ENCODE peak calls at places on chromosomes 3 and 15, in five cellular contexts. One of them, this sample, is unnamed.

GRCh38 chr3:52225452-52226228 is at the start of gene TLR9:
- DNase-seq in K562: no peak
- DNase-seq in HepG2: no peak
- DNase-seq in GM12878: peak; percentile 71
- DNase-seq in SK-N-SH: no peak
- DNase-seq in this sample: no peak

GRCh38 chr3:34155666-34156065 is 357.2 kb downstream of the PDCD6IP start:
- DNase-seq in K562: no peak
- DNase-seq in HepG2: no peak
- DNase-seq in GM12878: peak; percentile 45
- DNase-seq in SK-N-SH: no peak
- DNase-seq in this sample: no peak

GRCh38 chr3:38648024-38648658 is 1.3 kb downstream of the SCN5A start:
- DNase-seq in K562: no peak
- DNase-seq in HepG2: no peak
- DNase-seq in GM12878: no peak
- DNase-seq in SK-N-SH: peak; percentile 8
- DNase-seq in this sample: no peak

GRCh38 chr3:111610189-111610588 is 15.0 kb upstream of the ZBED2 start:
- DNase-seq in K562: no peak
- DNase-seq in HepG2: no peak
- DNase-seq in GM12878: peak; percentile 48
- DNase-seq in SK-N-SH: no peak
- DNase-seq in this sample: no peak

GRCh38 chr3:42161050-42161935 is 70.1 kb downstream of the TRAK1 start:
- DNase-seq in K562: no peak
- DNase-seq in HepG2: peak; percentile 25
- DNase-seq in GM12878: no peak
- DNase-seq in SK-N-SH: no peak
- DNase-seq in this sample: no peak

GRCh38 chr3:155326901-155327300 is 33.4 kb upstream of the STRIT1 start:
- DNase-seq in K562: no peak
- DNase-seq in HepG2: no peak
- DNase-seq in GM12878: no peak
- DNase-seq in SK-N-SH: no peak
- DNase-seq in this sample: no peak

GRCh38 chr15:81279621-81280051 is 44.3 kb downstream of the STARD5 start:
- DNase-seq in K562: no peak
- DNase-seq in HepG2: no peak
- DNase-seq in GM12878: no peak
- DNase-seq in SK-N-SH: no peak
- DNase-seq in this sample: no peak

GRCh38 chr3:42880183-42880582 is 4.5 kb upstream of the CYP8B1 start:
- DNase-seq in K562: no peak
- DNase-seq in HepG2: no peak
- DNase-seq in GM12878: no peak
- DNase-seq in SK-N-SH: no peak
- DNase-seq in this sample: no peak

GRCh38 chr15:100335335-100335999 is 6.3 kb downstream of the ADAMTS17 start:
- DNase-seq in K562: no peak
- DNase-seq in HepG2: no peak
- DNase-seq in GM12878: no peak
- DNase-seq in SK-N-SH: peak; percentile 85
- DNase-seq in this sample: no peak

GRCh38 chr15:80838012-80838411 is 58.8 kb downstream of the CEMIP start:
- DNase-seq in K562: no peak
- DNase-seq in HepG2: no peak
- DNase-seq in GM12878: no peak
- DNase-seq in SK-N-SH: no peak
- DNase-seq in this sample: no peak

GRCh38 chr3:8491246-8491645 is 10.4 kb upstream of the LMCD1 start:
- DNase-seq in K562: no peak
- DNase-seq in HepG2: no peak
- DNase-seq in GM12878: no peak
- DNase-seq in SK-N-SH: no peak
- DNase-seq in this sample: no peak

DNA sequence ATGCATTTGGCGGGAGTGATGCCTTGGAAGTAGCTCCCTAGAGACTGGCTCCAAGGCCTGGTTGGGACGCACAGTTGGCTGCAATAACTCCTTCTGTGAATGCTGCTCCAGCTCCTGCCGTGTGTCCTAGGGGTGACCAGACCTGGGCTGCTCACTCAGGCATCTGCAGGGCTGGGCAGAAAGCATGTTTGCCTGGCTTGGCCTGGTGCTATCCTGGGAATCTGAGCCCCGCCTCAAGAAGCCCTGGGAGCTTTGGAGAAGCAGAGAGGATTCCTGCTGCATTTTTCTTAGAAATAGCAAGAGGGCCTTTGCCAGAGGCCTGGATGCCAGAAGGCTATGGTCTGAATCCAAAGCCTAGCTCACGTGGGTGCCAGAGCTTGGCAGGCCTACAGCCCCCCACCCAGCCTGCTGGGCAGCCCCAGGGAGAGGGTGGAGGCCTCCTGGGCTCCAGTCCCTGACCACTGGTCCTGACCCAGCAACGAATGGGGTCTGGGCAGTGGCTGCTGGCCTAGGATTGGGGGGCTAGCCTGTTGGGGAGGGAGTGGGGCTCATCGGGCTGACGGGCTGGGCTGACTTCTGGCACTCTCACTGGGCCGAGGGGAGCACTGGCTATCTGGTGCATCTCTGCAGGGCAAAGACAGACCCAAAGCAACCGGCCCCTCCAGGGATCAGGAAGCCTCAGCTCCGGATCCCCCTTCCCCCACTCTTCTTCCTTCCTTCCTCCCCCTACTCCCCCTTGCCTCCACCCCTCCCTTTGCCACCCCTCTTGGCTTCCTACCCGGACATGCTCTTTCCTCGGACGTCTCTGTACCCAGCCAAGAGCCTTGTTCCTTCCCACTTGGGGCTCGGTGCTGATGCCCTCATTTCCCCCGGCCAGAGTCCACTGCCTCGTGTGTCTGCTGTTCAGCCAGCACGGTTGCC is 10.5 kb downstream of the SEMA3F start:
- DNase-seq in K562: no peak
- DNase-seq in HepG2: no peak
- DNase-seq in GM12878: no peak
- DNase-seq in SK-N-SH: no peak
- DNase-seq in this sample: no peak
- TF ChIP-seq FOXM1 in K562: no peak
- TF ChIP-seq FOXM1 in HepG2: no peak
- TF ChIP-seq FOXM1 in GM12878: no peak
- TF ChIP-seq FOXM1 in SK-N-SH: no peak
- TF ChIP-seq FOXM1 in this sample: no peak

GRCh38 chr3:4565806-4566501 is 72.8 kb downstream of the ITPR1 start:
- DNase-seq in K562: no peak
- DNase-seq in HepG2: peak; percentile 85
- DNase-seq in GM12878: no peak
- DNase-seq in SK-N-SH: no peak
- DNase-seq in this sample: no peak

GRCh38 chr3:4561661-4562060 is 68.5 kb downstream of the ITPR1 start:
- DNase-seq in K562: no peak
- DNase-seq in HepG2: peak; percentile 53
- DNase-seq in GM12878: no peak
- DNase-seq in SK-N-SH: no peak
- DNase-seq in this sample: no peak

GRCh38 chr3:4564928-4565586 is 71.9 kb downstream of the ITPR1 start:
- DNase-seq in K562: peak; percentile 41
- DNase-seq in HepG2: no peak
- DNase-seq in GM12878: no peak
- DNase-seq in SK-N-SH: no peak
- DNase-seq in this sample: no peak

GRCh38 chr3:4562595-4562994 is 69.4 kb downstream of the ITPR1 start:
- DNase-seq in K562: no peak
- DNase-seq in HepG2: no peak
- DNase-seq in GM12878: no peak
- DNase-seq in SK-N-SH: no peak
- DNase-seq in this sample: no peak
- TF ChIP-seq FOXM1 in K562: no peak
- TF ChIP-seq FOXM1 in HepG2: no peak
- TF ChIP-seq FOXM1 in GM12878: no peak
- TF ChIP-seq FOXM1 in SK-N-SH: no peak
- TF ChIP-seq FOXM1 in this sample: no peak

DNA sequence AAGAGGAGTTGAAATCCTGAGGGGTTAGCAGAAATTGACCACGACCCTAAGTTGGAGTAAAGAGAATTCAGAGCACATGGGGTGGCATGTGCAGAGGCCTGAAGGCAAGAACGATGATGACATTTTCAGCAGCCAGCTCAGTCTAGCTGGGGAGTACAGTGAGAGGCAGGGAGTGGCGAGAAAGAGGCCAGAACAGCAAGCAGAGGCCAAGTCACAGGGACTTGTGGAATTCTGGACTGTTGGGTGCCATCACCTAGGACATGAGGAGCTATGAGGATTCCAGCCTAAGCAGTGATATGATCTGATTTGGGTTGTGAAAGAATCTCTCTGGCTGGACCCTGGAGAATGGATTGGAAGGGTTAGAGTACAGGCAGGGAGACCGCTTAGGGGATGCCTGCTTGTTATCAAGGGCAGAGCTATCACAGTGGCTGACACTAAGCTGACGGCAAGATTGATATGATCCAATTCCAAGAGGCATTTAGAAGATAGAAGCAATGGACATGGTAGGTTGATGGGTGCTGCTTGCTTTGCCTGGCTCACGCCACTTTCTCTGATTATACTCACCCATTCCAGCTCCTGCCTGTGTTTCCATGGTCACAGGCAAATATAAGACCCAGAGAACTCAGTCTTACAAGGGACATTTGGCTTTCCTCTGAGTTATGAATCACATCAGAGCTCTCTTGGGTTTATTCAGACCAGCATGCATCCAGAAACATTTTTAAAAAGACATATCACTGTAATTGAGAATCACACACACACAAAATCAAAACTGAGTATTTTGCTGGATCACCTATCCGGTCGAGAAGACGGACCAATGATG is 66.4 kb downstream of the LRTM1 start:
- DNase-seq in K562: no peak
- DNase-seq in HepG2: no peak
- DNase-seq in GM12878: no peak
- DNase-seq in SK-N-SH: peak; percentile 39
- DNase-seq in this sample: no peak
- TF ChIP-seq FOXM1 in K562: no peak
- TF ChIP-seq FOXM1 in HepG2: no peak
- TF ChIP-seq FOXM1 in GM12878: no peak
- TF ChIP-seq FOXM1 in SK-N-SH: no peak
- TF ChIP-seq FOXM1 in this sample: no peak

GRCh38 chr15:70264014-70264492 is 166.3 kb upstream of the TLE3 start:
- DNase-seq in K562: no peak
- DNase-seq in HepG2: no peak
- DNase-seq in GM12878: no peak
- DNase-seq in SK-N-SH: peak; percentile 78
- DNase-seq in this sample: no peak
- TF ChIP-seq FOXM1 in K562: no peak
- TF ChIP-seq FOXM1 in HepG2: no peak
- TF ChIP-seq FOXM1 in GM12878: no peak
- TF ChIP-seq FOXM1 in SK-N-SH: no peak
- TF ChIP-seq FOXM1 in this sample: no peak